ENCODE peak calls at places on chromosomes 11 and 22, in ten cellular contexts. D is tibial nerve; R is psoas muscle; J is effector memory CD4-positive, alpha-beta T cell; F is breast epithelium; N is mesendoderm; Q is fibroblast of lung; X is A549; L is prostate gland; K is IMR-90. Y is an unnamed sample. For H3K4me1, the result is how much of the 10 kb centered on the place peaks cover.

GRCh38 chr11:76787911-76788596 is 4.9 kb downstream of the TSKU start:
- DNase-seq in D (no peak), R (peak), J (no peak), F (peak), N (peak), Q (peak), X (no peak), L (no peak), K (peak), Y (no peak)

GRCh38 chr11:109123811-109124787 is 297.9 kb upstream of the C11orf87 start:
- DNase-seq in D (no peak), R (no peak), J (no peak), F (no peak), N (peak), Q (no peak), X (no peak), L (no peak), K (peak), Y (no peak)

GRCh38 chr11:79313513-79313912 is 127.3 kb downstream of the TENM4 start:
- DNase-seq in D (no peak), R (no peak), J (no peak), F (no peak), N (no peak), Q (no peak), X (no peak), L (no peak), K (no peak), Y (no peak)

GRCh38 chr11:126738632-126739031 is 261.9 kb downstream of the KIRREL3 start:
- DNase-seq in D (no peak), R (no peak), J (no peak), F (no peak), N (no peak), Q (no peak), X (no peak), L (no peak), K (no peak), Y (no peak)

GRCh38 chr11:95711162-95711944 is 78.2 kb downstream of the FAM76B start:
- DNase-seq in D (no peak), R (no peak), J (no peak), F (no peak), N (no peak), Q (peak), X (no peak), L (no peak), K (peak), Y (no peak)

GRCh38 chr11:120442031-120442430 is 69.5 kb upstream of the GRIK4 start:
- DNase-seq in D (no peak), R (no peak), J (no peak), F (no peak), N (no peak), Q (no peak), X (no peak), L (no peak), K (peak), Y (no peak)

GRCh38 chr22:47943729-47944700 is 1181.6 kb downstream of the TBC1D22A start:
- DNase-seq in D (no peak), R (no peak), J (no peak), F (no peak), N (no peak), Q (no peak), X (no peak), L (no peak), K (no peak), Y (no peak)

GRCh38 chr11:38191101-38191500 is 1593.1 kb upstream of the RAG2 start:
- DNase-seq in D (no peak), R (no peak), J (no peak), F (no peak), N (no peak), Q (no peak), X (no peak), L (no peak), K (no peak), Y (no peak)

GRCh38 chr11:123702137-123702536 is 39.3 kb downstream of the ZNF202 start:
- DNase-seq in D (no peak), R (no peak), J (no peak), F (no peak), N (no peak), Q (no peak), X (no peak), L (no peak), K (no peak), Y (no peak)

GRCh38 chr11:117823294-117823940 is 1.1 kb downstream of the FXYD2 start:
- DNase-seq in D (no peak), R (peak), J (no peak), F (no peak), N (peak), Q (no peak), X (peak), L (no peak), K (no peak), Y (peak)

GRCh38 chr11:105296806-105297205 is 157.2 kb upstream of the CARD18 start:
- DNase-seq in D (no peak), R (no peak), J (no peak), F (no peak), N (no peak), Q (no peak), X (no peak), L (no peak), K (no peak), Y (no peak)

GRCh38 chr22:43723816-43724215 is 88.3 kb downstream of the EFCAB6 start:
- DNase-seq in D (no peak), R (no peak), J (no peak), F (no peak), N (no peak), Q (peak), X (no peak), L (no peak), K (peak), Y (no peak)

GRCh38 chr11:78406568-78407196 is 10.9 kb downstream of the GAB2 start:
- DNase-seq in D (no peak), R (no peak), J (no peak), F (no peak), N (peak), Q (no peak), X (no peak), L (no peak), K (no peak), Y (no peak)

GRCh38 chr11:96200243-96200642 is 142.8 kb downstream of the MAML2 start:
- DNase-seq in D (no peak), R (no peak), J (no peak), F (no peak), N (peak), Q (peak), X (peak), L (no peak), K (peak), Y (no peak)

GRCh38 chr22:18056161-18056666 is 21.6 kb upstream of the PEX26 start:
- DNase-seq in D (no peak), R (no peak), J (no peak), F (no peak), N (no peak), Q (peak), X (peak), L (no peak), K (peak), Y (no peak)

GRCh38 chr11:92738281-92738680 is 231.2 kb upstream of the MTNR1B start:
- DNase-seq in D (no peak), R (no peak), J (no peak), F (no peak), N (no peak), Q (peak), X (no peak), L (no peak), K (no peak), Y (no peak)

GRCh38 chr11:46247664-46248063 is 29.8 kb upstream of the CREB3L1 start:
- DNase-seq in D (no peak), R (no peak), J (peak), F (no peak), N (peak), Q (peak), X (peak), L (peak), K (peak), Y (peak)

GRCh38 chr11:122706261-122706660 is 50.7 kb downstream of the UBASH3B start:
- DNase-seq in D (no peak), R (no peak), J (no peak), F (no peak), N (no peak), Q (peak), X (peak), L (no peak), K (peak), Y (no peak)

GRCh38 chr11:57798905-57799559 is 37.4 kb downstream of the CTNND1 start:
- DNase-seq in D (no peak), R (no peak), J (no peak), F (peak), N (peak), Q (peak), X (peak), L (peak), K (peak), Y (no peak)

GRCh38 chr11:57288771-57289579 is 35.8 kb downstream of the TNKS1BP1 start:
- DNase-seq in D (no peak), R (no peak), J (no peak), F (no peak), N (no peak), Q (peak), X (no peak), L (no peak), K (peak), Y (no peak)

GRCh38 chr11:120336641-120337132 is 474 bp downstream of the ARHGEF12 start:
- DNase-seq in D (no peak), R (peak), J (peak), F (no peak), N (peak), Q (peak), X (peak), L (peak), K (peak), Y (peak)

GRCh38 chr11:14902650-14903350 is 10.8 kb upstream of the CYP2R1 start:
- DNase-seq in D (no peak), R (no peak), J (no peak), F (no peak), N (peak), Q (peak), X (no peak), L (no peak), K (peak), Y (no peak)

GRCh38 chr11:1848640-1849265 is 4.1 kb upstream of the LSP1 start:
- DNase-seq in D (no peak), R (no peak), J (no peak), F (no peak), N (no peak), Q (no peak), X (no peak), L (no peak), K (no peak), Y (no peak)

GRCh38 chr22:38798496-38798895 is 4.6 kb upstream of the DNAL4 start:
- DNase-seq in D (no peak), R (no peak), J (no peak), F (no peak), N (no peak), Q (no peak), X (no peak), L (no peak), K (no peak), Y (no peak)

GRCh38 chr11:78132475-78132874 is 7.0 kb downstream of the ALG8 start:
- DNase-seq in D (no peak), R (no peak), J (no peak), F (no peak), N (no peak), Q (no peak), X (no peak), L (no peak), K (no peak), Y (no peak)

GRCh38 chr11:101912823-101913284 is 2.0 kb upstream of the CEP126 start:
- DNase-seq in D (no peak), R (no peak), J (no peak), F (no peak), N (no peak), Q (peak), X (peak), L (no peak), K (peak), Y (no peak)

GRCh38 chr11:1507381-1508140 is 21.0 kb upstream of the MOB2 start:
- DNase-seq in D (no peak), R (peak), J (no peak), F (no peak), N (no peak), Q (no peak), X (no peak), L (no peak), K (no peak), Y (no peak)

GRCh38 chr11:134560066-134560465 is 148.0 kb upstream of the B3GAT1 start:
- DNase-seq in D (no peak), R (no peak), J (no peak), F (no peak), N (no peak), Q (no peak), X (no peak), L (no peak), K (no peak), Y (no peak)

GRCh38 chr11:124402326-124402922 is 3.6 kb upstream of the OR8B3 start:
- DNase-seq in D (no peak), R (no peak), J (no peak), F (peak), N (peak), Q (peak), X (peak), L (peak), K (peak), Y (peak)

GRCh38 chr11:87035976-87036583 is 1.7 kb upstream of the TMEM135 start:
- DNase-seq in D (no peak), R (no peak), J (no peak), F (no peak), N (peak), Q (no peak), X (no peak), L (no peak), K (no peak), Y (no peak)

GRCh38 chr22:48071828-48072227 is 1309.4 kb downstream of the TBC1D22A start:
- DNase-seq in D (no peak), R (no peak), J (no peak), F (no peak), N (no peak), Q (no peak), X (no peak), L (no peak), K (no peak), Y (no peak)

DNA sequence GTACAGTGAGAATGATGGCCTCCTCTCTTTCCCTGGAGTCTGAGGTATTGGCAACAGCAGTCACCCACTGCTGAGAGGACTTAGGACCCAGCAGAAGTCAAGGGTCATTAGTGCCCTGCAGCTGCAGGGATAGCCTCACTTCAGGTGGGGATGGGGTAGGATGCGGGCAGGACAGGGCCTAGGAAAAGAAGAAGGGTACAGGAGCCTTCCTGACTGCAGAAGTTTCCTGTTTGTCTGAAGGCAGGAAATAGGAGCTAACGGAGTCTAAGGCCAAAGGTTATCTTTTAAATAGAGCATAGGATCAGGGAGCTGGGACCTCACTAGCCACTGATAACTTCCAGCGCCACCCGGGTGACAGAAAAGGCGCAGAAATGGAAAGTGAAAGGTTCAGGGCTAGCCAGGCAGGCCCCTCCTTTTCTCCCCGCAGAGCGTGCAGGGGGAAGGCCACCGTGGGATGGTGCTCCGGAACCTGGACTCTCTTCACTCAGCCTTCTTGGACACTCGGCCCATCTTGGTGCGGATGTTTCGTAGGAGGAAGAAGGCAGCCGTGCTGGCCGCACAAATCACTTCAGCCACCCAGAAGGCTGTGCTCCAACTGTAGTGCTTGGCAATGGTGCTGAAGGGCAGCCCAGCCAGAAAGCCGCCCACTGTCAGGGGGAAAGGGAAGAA is 6.0 kb downstream of the TRAPPC4 start:
- DNase-seq in D (no peak), R (no peak), J (no peak), F (no peak), N (peak), Q (no peak), X (no peak), L (no peak), K (no peak), Y (no peak)
- H3K4me1 ChIP-seq in D (under half), R (half or more), J (under half), F (under half), N (under half), Q (under half), X (under half), L (under half), K (under half), Y (half or more)

GRCh38 chr11:114283422-114283821 is 12.8 kb upstream of the NNMT start:
- DNase-seq in D (no peak), R (no peak), J (no peak), F (no peak), N (no peak), Q (no peak), X (no peak), L (no peak), K (no peak), Y (no peak)
- H3K27ac ChIP-seq in D (no peak), R (no peak), J (no peak), F (no peak), N (no peak), Q (no peak), X (peak), L (no peak), K (no peak), Y (no peak)

GRCh38 chr22:31094741-31095140 is 12.6 kb downstream of the SELENOM start:
- DNase-seq in D (no peak), R (no peak), J (no peak), F (no peak), N (no peak), Q (no peak), X (no peak), L (no peak), K (no peak), Y (no peak)
- H3K4me1 ChIP-seq in D (under half), R (half or more), J (under half), F (under half), N (under half), Q (under half), X (under half), L (under half), K (under half), Y (under half)

GRCh38 chr11:61102667-61103491 is 590 bp downstream of the CD5 start:
- DNase-seq in D (no peak), R (no peak), J (no peak), F (no peak), N (no peak), Q (no peak), X (no peak), L (no peak), K (no peak), Y (peak)
- H3K27ac ChIP-seq in D (peak), R (no peak), J (peak), F (no peak), N (no peak), Q (no peak), X (no peak), L (no peak), K (no peak), Y (peak)

DNA sequence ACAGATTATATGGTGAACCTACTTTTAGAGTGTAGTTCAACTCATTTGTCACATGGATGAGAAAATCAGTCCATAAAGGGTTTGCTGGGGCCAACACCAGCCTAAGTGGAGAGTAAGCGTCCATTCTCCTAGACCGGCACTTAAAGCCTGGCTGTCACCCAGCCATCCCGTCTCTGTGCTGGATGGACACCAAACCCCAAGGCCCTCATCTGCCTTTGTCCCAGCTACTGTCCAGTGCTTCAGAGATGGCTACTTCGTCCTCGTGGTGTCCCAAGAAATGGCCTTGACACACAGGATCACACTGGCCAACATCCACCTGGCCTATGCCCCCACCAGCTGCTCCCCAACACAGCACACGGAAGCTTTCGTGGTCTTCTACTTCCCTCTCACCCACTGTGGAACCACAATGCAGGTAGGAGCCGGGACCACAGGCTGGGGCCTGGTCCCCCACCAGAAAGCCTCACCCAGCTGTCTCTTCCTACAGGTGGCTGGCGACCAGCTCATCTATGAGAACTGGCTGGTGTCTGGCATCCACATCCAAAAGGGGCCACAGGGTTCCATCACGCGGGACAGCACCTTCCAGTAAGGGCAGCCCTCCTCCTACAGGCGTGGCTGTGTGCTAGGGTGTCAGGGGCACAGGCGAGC is 3.5 kb downstream of the ZP1 start:
- DNase-seq in D (no peak), R (no peak), J (no peak), F (no peak), N (no peak), Q (no peak), X (no peak), L (no peak), K (no peak), Y (no peak)
- H3K4me1 ChIP-seq in D (under half), R (under half), J (under half), F (under half), N (under half), Q (under half), X (under half), L (under half), K (under half), Y (under half)

DNA sequence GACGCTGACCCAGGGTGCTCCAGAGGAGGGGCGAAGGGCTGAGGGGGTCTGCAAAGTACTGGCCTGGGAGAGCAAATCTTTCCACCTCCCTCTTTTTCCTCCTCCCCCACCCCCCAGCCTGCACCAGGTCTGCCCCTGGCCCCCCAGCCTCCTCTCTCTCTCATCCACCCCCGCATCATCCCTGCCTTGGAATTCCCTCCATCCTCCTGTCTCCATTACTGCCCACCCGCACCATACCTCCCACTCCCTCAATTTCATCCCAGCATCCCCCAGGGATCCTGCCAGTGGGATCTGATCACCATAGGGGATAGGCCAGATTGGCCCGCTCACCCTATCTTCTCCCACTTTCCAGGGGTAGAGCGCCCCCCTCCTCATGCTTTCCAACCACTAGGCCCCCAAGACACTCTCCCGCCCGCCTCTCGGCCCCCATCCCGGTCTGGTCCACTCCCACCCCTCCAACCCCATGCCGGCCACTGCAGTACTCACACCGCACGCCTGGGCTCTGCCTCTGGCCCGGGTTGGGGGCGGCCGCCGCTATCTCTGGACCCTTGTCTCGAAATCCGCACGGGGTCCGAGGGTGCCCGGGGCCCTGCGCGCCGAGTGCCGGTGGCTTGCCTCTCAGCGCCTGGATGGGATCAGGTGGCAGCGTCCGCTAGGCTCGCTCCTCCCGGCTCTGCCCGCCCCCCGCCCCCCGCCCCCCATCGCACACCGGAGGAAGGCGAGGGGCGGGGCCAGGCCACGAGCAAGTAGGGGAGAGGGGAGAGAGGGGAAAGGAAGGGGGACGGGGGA is at the start of gene GAL3ST3:
- DNase-seq in D (no peak), R (no peak), J (no peak), F (no peak), N (peak), Q (no peak), X (no peak), L (no peak), K (no peak), Y (no peak)
- H3K27ac ChIP-seq in D (peak), R (no peak), J (no peak), F (no peak), N (no peak), Q (no peak), X (no peak), L (no peak), K (no peak), Y (no peak)

Y was measured in CD4-positive, alpha-beta memory T cell.